ENCODE peak calls at places on chromosomes 13 and 19, in five cellular contexts. One of them, this sample, is unnamed.

GRCh38 chr13:110230661-110231347 is 76.2 kb downstream of the COL4A1 start:
- DNase-seq in C1 segment of cervical spinal cord: no peak
- DNase-seq in stimulated activated CD4-positive, alpha-beta T cell treated with anti-CD3 and anti-CD28 coated beads, Interleukin-1b, Interleukin-23, amount 100 ng/mL, for 48 hours: no peak
- DNase-seq in cardiac fibroblast: no peak
- DNase-seq in heart right ventricle: no peak
- DNase-seq in this sample: no peak

GRCh38 chr13:28181413-28181812 is 43.1 kb downstream of the PAN3 start:
- DNase-seq in C1 segment of cervical spinal cord: no peak
- DNase-seq in stimulated activated CD4-positive, alpha-beta T cell treated with anti-CD3 and anti-CD28 coated beads, Interleukin-1b, Interleukin-23, amount 100 ng/mL, for 48 hours: no peak
- DNase-seq in cardiac fibroblast: peak
- DNase-seq in heart right ventricle: no peak
- DNase-seq in this sample: no peak

GRCh38 chr19:16155128-16155527 is 11.6 kb downstream of the HSH2D start:
- DNase-seq in C1 segment of cervical spinal cord: no peak
- DNase-seq in stimulated activated CD4-positive, alpha-beta T cell treated with anti-CD3 and anti-CD28 coated beads, Interleukin-1b, Interleukin-23, amount 100 ng/mL, for 48 hours: no peak
- DNase-seq in cardiac fibroblast: no peak
- DNase-seq in heart right ventricle: no peak
- DNase-seq in this sample: no peak

GRCh38 chr13:98822238-98822606 is 69.8 kb upstream of the SLC15A1 start:
- DNase-seq in C1 segment of cervical spinal cord: no peak
- DNase-seq in stimulated activated CD4-positive, alpha-beta T cell treated with anti-CD3 and anti-CD28 coated beads, Interleukin-1b, Interleukin-23, amount 100 ng/mL, for 48 hours: no peak
- DNase-seq in cardiac fibroblast: peak
- DNase-seq in heart right ventricle: no peak
- DNase-seq in this sample: no peak

GRCh38 chr19:16921766-16922591 is 33.2 kb downstream of the F2RL3 start:
- DNase-seq in C1 segment of cervical spinal cord: no peak
- DNase-seq in stimulated activated CD4-positive, alpha-beta T cell treated with anti-CD3 and anti-CD28 coated beads, Interleukin-1b, Interleukin-23, amount 100 ng/mL, for 48 hours: no peak
- DNase-seq in cardiac fibroblast: no peak
- DNase-seq in heart right ventricle: no peak
- DNase-seq in this sample: no peak

GRCh38 chr19:7440188-7440975 is 48.5 kb downstream of the PEX11G start:
- DNase-seq in C1 segment of cervical spinal cord: no peak
- DNase-seq in stimulated activated CD4-positive, alpha-beta T cell treated with anti-CD3 and anti-CD28 coated beads, Interleukin-1b, Interleukin-23, amount 100 ng/mL, for 48 hours: no peak
- DNase-seq in cardiac fibroblast: no peak
- DNase-seq in heart right ventricle: no peak
- DNase-seq in this sample: no peak

GRCh38 chr13:48431987-48432615 is 19.2 kb upstream of the LPAR6 start:
- DNase-seq in C1 segment of cervical spinal cord: no peak
- DNase-seq in stimulated activated CD4-positive, alpha-beta T cell treated with anti-CD3 and anti-CD28 coated beads, Interleukin-1b, Interleukin-23, amount 100 ng/mL, for 48 hours: no peak
- DNase-seq in cardiac fibroblast: peak
- DNase-seq in heart right ventricle: no peak
- DNase-seq in this sample: peak

GRCh38 chr19:16969127-16969526 is 57.5 kb downstream of the CPAMD8 start:
- DNase-seq in C1 segment of cervical spinal cord: no peak
- DNase-seq in stimulated activated CD4-positive, alpha-beta T cell treated with anti-CD3 and anti-CD28 coated beads, Interleukin-1b, Interleukin-23, amount 100 ng/mL, for 48 hours: no peak
- DNase-seq in cardiac fibroblast: peak
- DNase-seq in heart right ventricle: no peak
- DNase-seq in this sample: no peak

GRCh38 chr13:78020861-78021260 is 102.2 kb upstream of the EDNRB start:
- DNase-seq in C1 segment of cervical spinal cord: peak
- DNase-seq in stimulated activated CD4-positive, alpha-beta T cell treated with anti-CD3 and anti-CD28 coated beads, Interleukin-1b, Interleukin-23, amount 100 ng/mL, for 48 hours: no peak
- DNase-seq in cardiac fibroblast: no peak
- DNase-seq in heart right ventricle: no peak
- DNase-seq in this sample: peak

GRCh38 chr19:14061081-14061749 is 661 bp downstream of the PALM3 start:
- DNase-seq in C1 segment of cervical spinal cord: no peak
- DNase-seq in stimulated activated CD4-positive, alpha-beta T cell treated with anti-CD3 and anti-CD28 coated beads, Interleukin-1b, Interleukin-23, amount 100 ng/mL, for 48 hours: no peak
- DNase-seq in cardiac fibroblast: peak
- DNase-seq in heart right ventricle: no peak
- DNase-seq in this sample: no peak

GRCh38 chr13:45950343-45950995 is 98.9 kb upstream of the SIAH3 start:
- DNase-seq in C1 segment of cervical spinal cord: peak
- DNase-seq in stimulated activated CD4-positive, alpha-beta T cell treated with anti-CD3 and anti-CD28 coated beads, Interleukin-1b, Interleukin-23, amount 100 ng/mL, for 48 hours: no peak
- DNase-seq in cardiac fibroblast: peak
- DNase-seq in heart right ventricle: no peak
- DNase-seq in this sample: no peak

GRCh38 chr19:8573316-8573715 is 3.9 kb downstream of the MYO1F start:
- DNase-seq in C1 segment of cervical spinal cord: no peak
- DNase-seq in stimulated activated CD4-positive, alpha-beta T cell treated with anti-CD3 and anti-CD28 coated beads, Interleukin-1b, Interleukin-23, amount 100 ng/mL, for 48 hours: no peak
- DNase-seq in cardiac fibroblast: no peak
- DNase-seq in heart right ventricle: no peak
- DNase-seq in this sample: no peak

GRCh38 chr13:99916366-99917103 is 55.0 kb downstream of the ZIC5 start:
- DNase-seq in C1 segment of cervical spinal cord: no peak
- DNase-seq in stimulated activated CD4-positive, alpha-beta T cell treated with anti-CD3 and anti-CD28 coated beads, Interleukin-1b, Interleukin-23, amount 100 ng/mL, for 48 hours: no peak
- DNase-seq in cardiac fibroblast: peak
- DNase-seq in heart right ventricle: no peak
- DNase-seq in this sample: peak

GRCh38 chr13:83794627-83795026 is 87.6 kb downstream of the SLITRK1 start:
- DNase-seq in C1 segment of cervical spinal cord: no peak
- DNase-seq in stimulated activated CD4-positive, alpha-beta T cell treated with anti-CD3 and anti-CD28 coated beads, Interleukin-1b, Interleukin-23, amount 100 ng/mL, for 48 hours: no peak
- DNase-seq in cardiac fibroblast: no peak
- DNase-seq in heart right ventricle: no peak
- DNase-seq in this sample: no peak

GRCh38 chr13:40102854-40103253 is 447.4 kb downstream of the COG6 start:
- DNase-seq in C1 segment of cervical spinal cord: no peak
- DNase-seq in stimulated activated CD4-positive, alpha-beta T cell treated with anti-CD3 and anti-CD28 coated beads, Interleukin-1b, Interleukin-23, amount 100 ng/mL, for 48 hours: peak
- DNase-seq in cardiac fibroblast: peak
- DNase-seq in heart right ventricle: no peak
- DNase-seq in this sample: peak

GRCh38 chr19:48480476-48481190 is 11.5 kb downstream of the CYTH2 start:
- DNase-seq in C1 segment of cervical spinal cord: peak
- DNase-seq in stimulated activated CD4-positive, alpha-beta T cell treated with anti-CD3 and anti-CD28 coated beads, Interleukin-1b, Interleukin-23, amount 100 ng/mL, for 48 hours: peak
- DNase-seq in cardiac fibroblast: peak
- DNase-seq in heart right ventricle: peak
- DNase-seq in this sample: no peak

GRCh38 chr13:100815476-100816046 is 141.0 kb upstream of the TMTC4 start:
- DNase-seq in C1 segment of cervical spinal cord: no peak
- DNase-seq in stimulated activated CD4-positive, alpha-beta T cell treated with anti-CD3 and anti-CD28 coated beads, Interleukin-1b, Interleukin-23, amount 100 ng/mL, for 48 hours: no peak
- DNase-seq in cardiac fibroblast: no peak
- DNase-seq in heart right ventricle: no peak
- DNase-seq in this sample: no peak

GRCh38 chr19:6218497-6219146 is 61.2 kb downstream of the MLLT1 start:
- DNase-seq in C1 segment of cervical spinal cord: peak
- DNase-seq in stimulated activated CD4-positive, alpha-beta T cell treated with anti-CD3 and anti-CD28 coated beads, Interleukin-1b, Interleukin-23, amount 100 ng/mL, for 48 hours: peak
- DNase-seq in cardiac fibroblast: peak
- DNase-seq in heart right ventricle: peak
- DNase-seq in this sample: peak

GRCh38 chr19:722553-723101 is 13.9 kb downstream of the PALM start:
- DNase-seq in C1 segment of cervical spinal cord: no peak
- DNase-seq in stimulated activated CD4-positive, alpha-beta T cell treated with anti-CD3 and anti-CD28 coated beads, Interleukin-1b, Interleukin-23, amount 100 ng/mL, for 48 hours: no peak
- DNase-seq in cardiac fibroblast: peak
- DNase-seq in heart right ventricle: peak
- DNase-seq in this sample: no peak